ENCODE peak calls at places on chromosomes 16 and 17, in nine cellular contexts. D is mesendoderm; X is SW 1271; V is SK-MEL-5; Y is stimulated activated CD4-positive, alpha-beta T cell treated with anti-CD3 and anti-CD28 coated beads, Interleukin-12 subunit alpha, Interleukin-12 subunit beta, amount 100 ng/mL, for 4 hours; I is adrenal gland; Z is activated naive CD8-positive, alpha-beta T cell treated with anti-CD3 and anti-CD28 coated beads, Interleukin-2, amount 10 ng/mL, durations not matched to agents 7 days and 5 days; C is EL; Q is GM19239. E is an unnamed sample.

GRCh38 chr17:40799859-40800258 is at the start of gene KRT28:
- DNase-seq in D (no peak), X (no peak), V (no peak), Y (no peak), I (no peak), Z (no peak), C (no peak), Q (no peak), E (no peak)

GRCh38 chr17:1379930-1380313 is 20.1 kb downstream of the YWHAE start:
- DNase-seq in D (no peak), X (no peak), V (peak), Y (peak), I (no peak), Z (no peak), C (no peak), Q (no peak), E (no peak)

GRCh38 chr16:30948087-30948955 is 547 bp upstream of the ORAI3 start:
- DNase-seq in D (peak), X (peak), V (peak), Y (no peak), I (peak), Z (no peak), C (peak), Q (no peak), E (peak)

GRCh38 chr16:878071-878784 is 77.7 kb upstream of the GNG13 start:
- DNase-seq in D (peak), X (no peak), V (no peak), Y (peak), I (no peak), Z (no peak), C (peak), Q (no peak), E (no peak)

GRCh38 chr17:79135628-79136405 is 61.2 kb downstream of the ENGASE start:
- DNase-seq in D (no peak), X (no peak), V (no peak), Y (no peak), I (no peak), Z (no peak), C (no peak), Q (no peak), E (no peak)

GRCh38 chr17:72136692-72137550 is 16.1 kb downstream of the SOX9 start:
- DNase-seq in D (no peak), X (no peak), V (no peak), Y (no peak), I (no peak), Z (no peak), C (peak), Q (no peak), E (no peak)

GRCh38 chr17:60827920-60828319 is 150.3 kb downstream of the BCAS3 start:
- DNase-seq in D (no peak), X (no peak), V (no peak), Y (no peak), I (no peak), Z (no peak), C (no peak), Q (no peak), E (no peak)

GRCh38 chr17:335691-336090 is 16.9 kb downstream of the RPH3AL start:
- DNase-seq in D (peak), X (no peak), V (no peak), Y (no peak), I (peak), Z (no peak), C (no peak), Q (no peak), E (no peak)

GRCh38 chr16:50419116-50419515 is 50.3 kb upstream of the BRD7 start:
- DNase-seq in D (peak), X (no peak), V (no peak), Y (no peak), I (no peak), Z (no peak), C (no peak), Q (no peak), E (no peak)

GRCh38 chr16:81413245-81413990 is 31.2 kb upstream of the CMIP start:
- DNase-seq in D (no peak), X (no peak), V (no peak), Y (no peak), I (no peak), Z (no peak), C (no peak), Q (no peak), E (no peak)

GRCh38 chr17:17420035-17420434 is 56.8 kb upstream of the MED9 start:
- DNase-seq in D (no peak), X (no peak), V (no peak), Y (no peak), I (peak), Z (no peak), C (no peak), Q (no peak), E (no peak)

GRCh38 chr17:83192161-83192788 is 112.9 kb downstream of the METRNL start:
- DNase-seq in D (no peak), X (no peak), V (no peak), Y (no peak), I (peak), Z (peak), C (peak), Q (no peak), E (no peak)

GRCh38 chr16:55552621-55553020 is 13.9 kb upstream of the CAPNS2 start:
- DNase-seq in D (no peak), X (no peak), V (no peak), Y (no peak), I (no peak), Z (no peak), C (peak), Q (no peak), E (peak)

GRCh38 chr16:3007957-3008748 is 4.6 kb upstream of the CLDN9 start:
- DNase-seq in D (peak), X (no peak), V (no peak), Y (no peak), I (no peak), Z (no peak), C (no peak), Q (no peak), E (no peak)

GRCh38 chr16:87945351-87946042 is 5.7 kb upstream of the BANP start:
- DNase-seq in D (peak), X (no peak), V (peak), Y (no peak), I (peak), Z (no peak), C (peak), Q (no peak), E (no peak)

GRCh38 chr17:78868391-78868790 is 27.8 kb upstream of the USP36 start:
- DNase-seq in D (no peak), X (no peak), V (no peak), Y (no peak), I (no peak), Z (no peak), C (peak), Q (no peak), E (no peak)

GRCh38 chr16:75203667-75204409 is 3.1 kb downstream of the CTRB2 start:
- DNase-seq in D (peak), X (no peak), V (no peak), Y (no peak), I (no peak), Z (no peak), C (no peak), Q (no peak), E (no peak)

GRCh38 chr17:933168-934083 is 46.1 kb downstream of the NXN start:
- DNase-seq in D (peak), X (peak), V (no peak), Y (no peak), I (peak), Z (no peak), C (peak), Q (no peak), E (peak)

GRCh38 chr17:42315402-42316156 is 27.3 kb downstream of the STAT5A start:
- DNase-seq in D (no peak), X (no peak), V (no peak), Y (no peak), I (no peak), Z (no peak), C (no peak), Q (no peak), E (no peak)

GRCh38 chr17:21452377-21453143 is 76.4 kb downstream of the KCNJ12 start:
- DNase-seq in D (peak), X (peak), V (no peak), Y (peak), I (peak), Z (peak), C (peak), Q (no peak), E (no peak)

GRCh38 chr17:77882481-77883212 is 75.9 kb upstream of the TNRC6C start:
- DNase-seq in D (no peak), X (no peak), V (peak), Y (peak), I (peak), Z (peak), C (peak), Q (peak), E (no peak)

GRCh38 chr16:65617421-65617820 is 495.6 kb upstream of the CDH11 start:
- DNase-seq in D (no peak), X (no peak), V (no peak), Y (no peak), I (no peak), Z (no peak), C (no peak), Q (no peak), E (no peak)